ENCODE peak calls at places on chromosomes 3 and 15, in seven cellular contexts. B is mesenchymal stem cell, F is IMR-90, X is trophoblast cell, V is H1, U is neuronal stem cell, I is H9. W is an unnamed sample.

GRCh38 chr3:10192953-10193691 is 28.4 kb downstream of the IRAK2 start:
- DNase-seq in B (peak), F (peak), X (peak), V (no peak), U (no peak), I (peak), W (peak)

GRCh38 chr15:68536331-68537095 is 42.3 kb upstream of the CORO2B start:
- DNase-seq in B (peak), F (peak), X (no peak), V (no peak), U (no peak), I (no peak), W (no peak)

GRCh38 chr3:188595890-188596376 is 442.0 kb downstream of the LPP start:
- DNase-seq in B (peak), F (peak), X (no peak), V (no peak), U (no peak), I (no peak), W (no peak)

GRCh38 chr3:183252973-183253363 is at the start of gene B3GNT5:
- DNase-seq in B (no peak), F (no peak), X (peak), V (no peak), U (no peak), I (peak), W (peak)

GRCh38 chr3:51968175-51968681 is 974 bp upstream of the PCBP4 start:
- DNase-seq in B (no peak), F (peak), X (no peak), V (no peak), U (peak), I (peak), W (peak)

GRCh38 chr15:25863067-25863967 is at the start of gene ATP10A:
- DNase-seq in B (peak), F (peak), X (peak), V (no peak), U (peak), I (peak), W (peak)

GRCh38 chr3:8970971-8971589 is 7.8 kb upstream of the RAD18 start:
- DNase-seq in B (peak), F (peak), X (peak), V (no peak), U (peak), I (no peak), W (peak)

GRCh38 chr3:171142985-171143384 is 116.5 kb upstream of the SLC2A2 start:
- DNase-seq in B (no peak), F (peak), X (no peak), V (no peak), U (no peak), I (no peak), W (no peak)

GRCh38 chr3:123688241-123688747 is 103.4 kb upstream of the HACD2 start:
- DNase-seq in B (peak), F (peak), X (peak), V (no peak), U (no peak), I (no peak), W (no peak)

GRCh38 chr15:90837052-90837621 is 31.3 kb upstream of the FURIN start:
- DNase-seq in B (peak), F (no peak), X (peak), V (no peak), U (no peak), I (no peak), W (no peak)

GRCh38 chr3:16480861-16481569 is 32.5 kb downstream of the RFTN1 start:
- DNase-seq in B (peak), F (peak), X (peak), V (no peak), U (peak), I (no peak), W (peak)

GRCh38 chr3:52150357-52150756 is 3.9 kb downstream of the POC1A start:
- DNase-seq in B (no peak), F (no peak), X (no peak), V (no peak), U (no peak), I (no peak), W (no peak)

GRCh38 chr3:194231840-194232832 is 96.2 kb downstream of the HES1 start:
- DNase-seq in B (no peak), F (no peak), X (peak), V (no peak), U (no peak), I (peak), W (no peak)

GRCh38 chr3:9787714-9788113 is 4.6 kb downstream of the TADA3 start:
- DNase-seq in B (no peak), F (peak), X (no peak), V (no peak), U (no peak), I (no peak), W (no peak)

GRCh38 chr15:35477853-35478252 is 68.1 kb downstream of the DPH6 start:
- DNase-seq in B (no peak), F (no peak), X (peak), V (no peak), U (no peak), I (no peak), W (no peak)

GRCh38 chr3:133821767-133822638 is 16.4 kb downstream of the SRPRB start:
- DNase-seq in B (peak), F (peak), X (peak), V (peak), U (no peak), I (peak), W (peak)

GRCh38 chr15:55108858-55109518 is 87.8 kb downstream of the RSL24D1 start:
- DNase-seq in B (peak), F (peak), X (peak), V (peak), U (peak), I (peak), W (peak)

GRCh38 chr3:31133541-31133940 is 239.1 kb upstream of the GADL1 start:
- DNase-seq in B (no peak), F (no peak), X (no peak), V (no peak), U (no peak), I (no peak), W (no peak)

GRCh38 chr3:139310474-139310933 is 33.3 kb upstream of the MRPS22 start:
- DNase-seq in B (peak), F (peak), X (peak), V (no peak), U (no peak), I (no peak), W (no peak)

GRCh38 chr15:51380999-51381806 is 39.7 kb downstream of the GLDN start:
- DNase-seq in B (peak), F (peak), X (peak), V (no peak), U (peak), I (peak), W (peak)

GRCh38 chr3:171261487-171261886 is 198.7 kb downstream of the TNIK start:
- DNase-seq in B (no peak), F (peak), X (no peak), V (no peak), U (no peak), I (no peak), W (no peak)

GRCh38 chr15:39230205-39230916 is 350.5 kb upstream of the THBS1 start:
- DNase-seq in B (peak), F (no peak), X (no peak), V (no peak), U (no peak), I (no peak), W (no peak)

GRCh38 chr3:177377166-177377565 is 179.9 kb upstream of the TBL1XR1 start:
- DNase-seq in B (no peak), F (no peak), X (peak), V (no peak), U (no peak), I (no peak), W (no peak)

GRCh38 chr15:84645997-84646396 is 8.1 kb downstream of the WDR73 start:
- DNase-seq in B (no peak), F (no peak), X (no peak), V (no peak), U (no peak), I (no peak), W (no peak)

GRCh38 chr15:88621789-88622604 is 857 bp downstream of the AEN start:
- DNase-seq in B (peak), F (peak), X (peak), V (no peak), U (no peak), I (no peak), W (no peak)

GRCh38 chr3:162390891-162391290 is 894.3 kb downstream of the OTOL1 start:
- DNase-seq in B (peak), F (peak), X (peak), V (no peak), U (no peak), I (no peak), W (peak)

GRCh38 chr15:33968224-33968623 is at the start of gene CHRM5:
- DNase-seq in B (no peak), F (no peak), X (peak), V (no peak), U (no peak), I (no peak), W (no peak)

DNA sequence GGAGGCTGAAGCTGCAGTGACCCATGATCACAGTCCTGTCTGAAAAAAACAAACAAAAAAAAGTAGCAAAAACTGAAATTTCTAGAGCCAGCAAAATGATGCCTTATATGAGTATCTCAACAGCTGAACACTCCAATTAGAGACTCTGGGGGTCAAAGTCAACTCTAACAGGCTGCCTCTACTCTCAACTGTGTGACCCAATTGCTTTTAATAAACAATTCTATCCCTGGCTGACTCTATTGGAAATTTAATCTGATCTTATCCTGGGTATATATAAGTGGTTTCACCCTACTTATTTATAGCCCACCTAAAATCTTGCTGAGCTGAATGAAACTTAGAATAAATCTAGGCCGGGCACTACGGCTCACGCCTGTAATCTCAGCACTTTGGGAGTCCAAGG is 29.0 kb downstream of the SMARCC1 start:
- DNase-seq in B (no peak), F (no peak), X (no peak), V (no peak), U (no peak), I (no peak), W (no peak)
- H3K9ac ChIP-seq in B (no peak), F (no peak), X (no peak), V (no peak), U (no peak), I (no peak), W (no peak)

GRCh38 chr3:58063022-58063421 is 54.8 kb downstream of the FLNB start:
- DNase-seq in B (no peak), F (no peak), X (no peak), V (no peak), U (no peak), I (no peak), W (no peak)
- H2AK5ac ChIP-seq in B (peak), F (peak), X (no peak), V (peak), U (no peak), I (no peak), W (no peak)

DNA sequence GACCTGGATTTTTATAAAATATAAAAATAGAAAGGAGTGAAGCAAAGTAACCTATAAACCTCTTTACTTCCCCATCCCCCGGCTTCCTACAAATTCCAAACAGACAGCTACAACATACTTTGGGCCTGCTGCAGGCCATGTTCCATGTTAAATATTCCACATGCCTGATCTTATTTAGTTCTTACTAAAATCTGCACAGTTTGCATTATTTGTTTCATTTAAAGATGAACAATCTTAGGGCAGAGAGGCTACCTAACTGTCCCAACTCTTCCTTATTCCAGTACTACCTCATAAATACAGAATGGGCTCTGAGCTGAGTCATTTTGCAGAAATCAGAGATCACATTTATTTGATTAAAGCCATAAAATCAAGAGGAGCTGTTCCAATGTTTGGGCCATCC is 665.0 kb downstream of the PDCD6IP start:
- DNase-seq in B (no peak), F (no peak), X (no peak), V (no peak), U (no peak), I (no peak), W (no peak)
- H2BK5ac ChIP-seq in B (no peak), F (no peak), X (no peak), V (no peak), U (no peak), I (no peak), W (no peak)

GRCh38 chr15:71780349-71780976 is 29.9 kb upstream of the NR2E3 start:
- DNase-seq in B (peak), F (peak), X (peak), V (peak), U (peak), I (peak), W (peak)
- H3K9ac ChIP-seq in B (peak), F (peak), X (no peak), V (no peak), U (no peak), I (no peak), W (no peak)

GRCh38 chr3:27661813-27662212 is 60.3 kb downstream of the EOMES start:
- DNase-seq in B (no peak), F (no peak), X (no peak), V (no peak), U (no peak), I (no peak), W (no peak)
- H2AK5ac ChIP-seq in B (no peak), F (no peak), X (no peak), V (no peak), U (no peak), I (no peak), W (no peak)

GRCh38 chr3:22490747-22491146 is 712.4 kb upstream of the UBE2E2 start:
- DNase-seq in B (no peak), F (no peak), X (no peak), V (no peak), U (no peak), I (no peak), W (no peak)

GRCh38 chr3:22491326-22491725 is 711.8 kb upstream of the UBE2E2 start:
- DNase-seq in B (no peak), F (no peak), X (no peak), V (no peak), U (no peak), I (no peak), W (no peak)

GRCh38 chr3:22485943-22486342 is 717.2 kb upstream of the UBE2E2 start:
- DNase-seq in B (no peak), F (no peak), X (no peak), V (no peak), U (no peak), I (no peak), W (no peak)
- H2BK5ac ChIP-seq in B (no peak), F (no peak), X (no peak), V (no peak), U (no peak), I (no peak), W (no peak)

GRCh38 chr15:70794596-70795310 is 31.4 kb upstream of the UACA start:
- DNase-seq in B (peak), F (peak), X (no peak), V (no peak), U (no peak), I (no peak), W (no peak)
- H3K9ac ChIP-seq in B (peak), F (peak), X (no peak), V (no peak), U (no peak), I (no peak), W (no peak)

GRCh38 chr3:110620118-110620517 is 451.5 kb upstream of the NECTIN3 start:
- DNase-seq in B (no peak), F (no peak), X (peak), V (no peak), U (no peak), I (no peak), W (peak)

GRCh38 chr3:110625126-110625798 is 446.4 kb upstream of the NECTIN3 start:
- DNase-seq in B (no peak), F (no peak), X (peak), V (no peak), U (no peak), I (no peak), W (peak)

GRCh38 chr3:110618512-110619226 is 452.9 kb upstream of the NECTIN3 start:
- DNase-seq in B (no peak), F (no peak), X (no peak), V (no peak), U (no peak), I (no peak), W (peak)

GRCh38 chr3:110624571-110624970 is 447.0 kb upstream of the NECTIN3 start:
- DNase-seq in B (no peak), F (peak), X (peak), V (no peak), U (no peak), I (no peak), W (no peak)

DNA sequence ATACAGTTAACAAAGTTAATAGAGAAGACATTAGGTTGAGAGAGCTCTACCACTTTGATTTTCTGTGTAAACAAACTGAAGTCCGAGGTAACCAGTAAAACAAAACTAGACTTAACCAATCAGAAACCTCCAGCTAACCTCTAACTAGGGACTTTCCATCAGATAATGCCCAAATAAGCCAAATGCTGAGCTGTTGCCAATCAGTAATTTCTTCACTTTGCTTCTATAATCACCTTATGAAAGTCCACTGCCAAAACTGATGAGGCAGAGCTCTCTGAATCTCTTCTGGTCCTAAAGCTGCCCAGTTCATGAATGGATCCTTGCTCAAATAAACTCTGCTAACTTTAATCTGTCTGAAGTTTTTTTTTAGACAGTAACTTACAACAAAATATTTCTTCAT is 448.0 kb upstream of the NECTIN3 start:
- DNase-seq in B (no peak), F (no peak), X (no peak), V (no peak), U (no peak), I (no peak), W (no peak)
- H2AK5ac ChIP-seq in B (no peak), F (no peak), X (no peak), V (no peak), U (no peak), I (no peak), W (no peak)

GRCh38 chr15:101532865-101533264 is 43.4 kb upstream of the PCSK6 start:
- DNase-seq in B (no peak), F (no peak), X (no peak), V (no peak), U (no peak), I (no peak), W (no peak)

GRCh38 chr15:101535170-101535902 is 45.8 kb upstream of the PCSK6 start:
- DNase-seq in B (no peak), F (no peak), X (no peak), V (no peak), U (no peak), I (peak), W (no peak)

GRCh38 chr15:101531170-101531569 is 41.7 kb upstream of the PCSK6 start:
- DNase-seq in B (no peak), F (no peak), X (no peak), V (no peak), U (no peak), I (no peak), W (no peak)

GRCh38 chr15:101534376-101534970 is 45.0 kb upstream of the PCSK6 start:
- DNase-seq in B (no peak), F (no peak), X (no peak), V (no peak), U (no peak), I (peak), W (no peak)

GRCh38 chr15:101533371-101534140 is 44.0 kb upstream of the PCSK6 start:
- DNase-seq in B (no peak), F (no peak), X (no peak), V (no peak), U (no peak), I (peak), W (no peak)
- H2BK5ac ChIP-seq in B (no peak), F (no peak), X (no peak), V (no peak), U (peak), I (no peak), W (no peak)

GRCh38 chr15:52392008-52392687 is 96.5 kb upstream of the MYO5C start:
- DNase-seq in B (peak), F (peak), X (peak), V (peak), U (no peak), I (peak), W (peak)

GRCh38 chr15:52394020-52394608 is 98.5 kb upstream of the MYO5C start:
- DNase-seq in B (no peak), F (no peak), X (no peak), V (no peak), U (no peak), I (no peak), W (peak)

DNA sequence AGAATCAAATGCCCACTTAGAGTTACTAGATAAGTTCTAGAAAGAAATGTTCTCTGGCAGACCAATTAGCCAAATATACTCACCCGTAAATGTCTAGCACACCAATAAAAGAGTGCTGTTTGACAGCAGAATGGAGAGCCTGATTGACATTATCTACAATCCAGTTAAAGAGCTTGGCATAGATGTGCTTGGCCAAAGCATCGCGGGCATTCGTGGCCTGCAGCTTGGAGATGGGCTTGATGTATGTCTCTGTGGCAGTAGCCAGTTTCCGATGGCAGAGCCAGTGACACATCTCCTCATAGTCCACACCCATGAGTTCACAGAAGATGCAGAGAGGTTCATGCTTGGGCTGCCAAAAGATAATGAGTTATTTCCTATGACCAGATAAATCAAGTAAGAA is 101.5 kb upstream of the MYO5C start:
- DNase-seq in B (no peak), F (no peak), X (no peak), V (no peak), U (no peak), I (no peak), W (no peak)
- H3K9ac ChIP-seq in B (no peak), F (no peak), X (no peak), V (no peak), U (no peak), I (no peak), W (no peak)

W was measured in mesendoderm.